ENCODE peak calls at places on chromosomes 1 and 21, in eight cellular contexts. S is pancreas; T is neural crest cell; V is AG04449; A is stimulated activated CD4-positive, alpha-beta T cell treated with anti-CD3 and anti-CD28 coated beads, Interleukin-4, amount 100 ng/mL, for 1 hour; Q is NCI-H2081; O is immature natural killer cell; Y is tibial nerve. U is an unnamed sample.

GRCh38 chr1:169426174-169426716 is 1.0 kb downstream of the CCDC181 start:
- DNase-seq in V (no peak), Y (no peak), S (no peak), O (no peak), T (no peak), Q (no peak), A (no peak), U (no peak)

GRCh38 chr1:235018720-235019444 is 109.8 kb downstream of the TOMM20 start:
- DNase-seq in O (no peak), S (no peak), V (no peak), A (peak), Q (no peak), Y (no peak), T (no peak), U (no peak)

GRCh38 chr1:203093754-203094410 is 8.1 kb upstream of the MYOG start:
- DNase-seq in T (no peak), A (no peak), S (no peak), V (no peak), Y (no peak), Q (no peak), O (no peak), U (no peak)

GRCh38 chr1:41698916-41699860 is 214.7 kb upstream of the EDN2 start:
- DNase-seq in O (no peak), Y (no peak), A (peak), Q (no peak), T (no peak), S (no peak), V (no peak), U (no peak)

GRCh38 chr1:20329793-20330542 is 39.3 kb downstream of the VWA5B1 start:
- DNase-seq in O (no peak), T (no peak), A (no peak), Y (no peak), Q (no peak), S (no peak), V (no peak), U (no peak)

GRCh38 chr1:11920239-11920903 is 5.9 kb downstream of the KIAA2013 start:
- DNase-seq in T (no peak), V (no peak), A (no peak), O (no peak), S (no peak), Y (no peak), Q (no peak), U (no peak)

GRCh38 chr1:12342261-12343003 is 112.6 kb downstream of the VPS13D start:
- DNase-seq in Y (no peak), O (no peak), S (no peak), Q (no peak), A (no peak), V (no peak), T (no peak), U (no peak)

GRCh38 chr1:89855413-89856123 is 34.7 kb downstream of the LRRC8D start:
- DNase-seq in V (no peak), S (no peak), O (no peak), Q (no peak), Y (no peak), A (no peak), T (no peak), U (no peak)

GRCh38 chr1:197782719-197783328 is 7.5 kb upstream of the DENND1B start:
- DNase-seq in O (no peak), A (no peak), T (no peak), Q (no peak), S (no peak), Y (no peak), V (no peak), U (no peak)

GRCh38 chr1:43910359-43910758 is 23.2 kb upstream of the ARTN start:
- DNase-seq in V (no peak), T (no peak), S (no peak), O (no peak), A (no peak), Q (no peak), Y (no peak), U (no peak)

GRCh38 chr1:24793762-24794161 is 48.5 kb downstream of the CLIC4 start:
- DNase-seq in O (no peak), S (no peak), T (no peak), A (no peak), V (peak), Y (no peak), Q (no peak), U (no peak)

GRCh38 chr1:226447932-226448670 is 40.2 kb upstream of the PARP1 start:
- DNase-seq in Q (no peak), S (no peak), A (no peak), V (no peak), T (no peak), O (no peak), Y (no peak), U (no peak)

GRCh38 chr1:183209533-183210158 is 23.6 kb downstream of the LAMC2 start:
- DNase-seq in A (no peak), S (no peak), Q (no peak), V (peak), T (no peak), Y (no peak), O (no peak), U (no peak)

GRCh38 chr1:68276448-68276847 is 44.1 kb upstream of the WLS start:
- DNase-seq in O (no peak), T (no peak), Q (no peak), Y (no peak), A (no peak), V (no peak), S (no peak), U (no peak)

GRCh38 chr21:24367936-24368335 is 1239.3 kb downstream of the MRPL39 start:
- DNase-seq in T (no peak), Q (no peak), V (peak), O (no peak), S (no peak), Y (no peak), A (no peak), U (no peak)

GRCh38 chr21:44874497-44875331 is 1.2 kb upstream of the PTTG1IP start:
- DNase-seq in T (no peak), Q (no peak), Y (peak), V (no peak), S (peak), A (peak), O (peak), U (peak)

GRCh38 chr1:184287001-184287400 is 99.8 kb upstream of the C1orf21 start:
- DNase-seq in Y (no peak), A (no peak), V (no peak), S (no peak), T (no peak), O (no peak), Q (no peak), U (no peak)

GRCh38 chr1:236089046-236089773 is 24.3 kb upstream of the NID1 start:
- DNase-seq in S (no peak), A (no peak), O (no peak), T (no peak), V (no peak), Q (no peak), Y (no peak), U (no peak)

GRCh38 chr1:39348278-39348677 is 143.2 kb upstream of the BMP8A start:
- DNase-seq in Y (no peak), Q (no peak), T (no peak), V (no peak), O (no peak), S (no peak), A (no peak), U (no peak)

GRCh38 chr21:17660449-17660848 is 47.7 kb upstream of the BTG3 start:
- DNase-seq in T (no peak), Q (no peak), A (no peak), Y (no peak), S (no peak), O (no peak), V (peak), U (no peak)

U was measured in uterus.